ENCODE peak calls at places on chromosome 4, in four cellular contexts. X, L, U and P are unnamed samples.

GRCh38 chr4:86825511-86825910 is 23.7 kb downstream of the SLC10A6 start:
- DNase-seq in L (no peak), X (no peak), U (peak), P (no peak)

GRCh38 chr4:135838889-135839288 is 1637.3 kb upstream of the PABPC4L start:
- DNase-seq in X (no peak), L (no peak), U (peak), P (no peak)

GRCh38 chr4:7698586-7698985 is 241.1 kb downstream of the AFAP1 start:
- DNase-seq in X (no peak), U (peak), L (no peak), P (no peak)

GRCh38 chr4:153432971-153433752 is 33.0 kb upstream of the TMEM131L start:
- DNase-seq in U (peak), X (peak), L (peak), P (peak)

GRCh38 chr4:27005512-27006246 is 145.0 kb downstream of the STIM2 start:
- DNase-seq in U (peak), X (no peak), L (no peak), P (no peak)

GRCh38 chr4:8703857-8704495 is 111.4 kb downstream of the CPZ start:
- DNase-seq in U (no peak), X (no peak), L (no peak), P (peak)

GRCh38 chr4:68693325-68694075 is 23.0 kb upstream of the UGT2B15 start:
- DNase-seq in X (no peak), U (no peak), L (no peak), P (no peak)

GRCh38 chr4:8403981-8404380 is 36.5 kb downstream of the ACOX3 start:
- DNase-seq in L (peak), X (no peak), U (no peak), P (no peak)

GRCh38 chr4:118927976-118928375 is 39.3 kb downstream of the SYNPO2 start:
- DNase-seq in U (no peak), L (no peak), X (no peak), P (no peak)